ENCODE peak calls at places on chromosomes 3 and 15, in six cellular contexts. M, G, L, Z, U and I are unnamed samples.

GRCh38 chr15:64774556-64775523 is 549 bp downstream of the RBPMS2 start:
- DNase-seq in M (peak), G (no peak), L (no peak), Z (no peak), U (no peak), I (no peak)

GRCh38 chr15:92324036-92324963 is 69.4 kb upstream of the ST8SIA2 start:
- DNase-seq in M (no peak), G (no peak), L (no peak), Z (no peak), U (no peak), I (no peak)

GRCh38 chr3:76367281-76367680 is 581.9 kb upstream of the ZNF717 start:
- DNase-seq in M (peak), G (no peak), L (no peak), Z (no peak), U (no peak), I (no peak)

GRCh38 chr3:118593277-118593670 is 441.4 kb downstream of the IGSF11 start:
- DNase-seq in M (no peak), G (no peak), L (no peak), Z (no peak), U (no peak), I (no peak)

GRCh38 chr3:17422636-17423035 is 319.8 kb downstream of the TBC1D5 start:
- DNase-seq in M (no peak), G (no peak), L (no peak), Z (no peak), U (no peak), I (no peak)

GRCh38 chr3:29099296-29099695 is 181.6 kb upstream of the RBMS3 start:
- DNase-seq in M (no peak), G (no peak), L (no peak), Z (no peak), U (no peak), I (no peak)

GRCh38 chr3:66382142-66382541 is 118.7 kb downstream of the LRIG1 start:
- DNase-seq in M (no peak), G (no peak), L (no peak), Z (no peak), U (no peak), I (no peak)

GRCh38 chr15:71273731-71274447 is 158.6 kb downstream of the THSD4 start:
- DNase-seq in M (no peak), G (no peak), L (no peak), Z (no peak), U (no peak), I (no peak)

GRCh38 chr3:126746395-126747177 is 42.5 kb downstream of the CHCHD6 start:
- DNase-seq in M (no peak), G (no peak), L (no peak), Z (no peak), U (peak), I (no peak)